ENCODE peak calls at places on chromosomes 5 and 9, in ten cellular contexts. J, Q, Y, O, K, T, D, E, M and V are unnamed samples. For H3K9me3 and H3K4me1, the result is how much of the 10 kb centered on the place peaks cover.

GRCh38 chr5:7015586-7016256 is 302.5 kb downstream of the TENT4A start:
- DNase-seq in E (no peak), D (peak), T (no peak), K (no peak), J (no peak), Y (no peak), M (no peak), O (no peak), Q (no peak), V (no peak)

GRCh38 chr5:34626751-34627150 is 29.4 kb upstream of the RAI14 start:
- DNase-seq in O (no peak), E (no peak), D (no peak), T (no peak), Y (no peak), K (no peak), Q (no peak), M (no peak), J (no peak), V (no peak)

GRCh38 chr9:91117959-91118651 is 243.6 kb downstream of the AUH start:
- DNase-seq in K (no peak), M (peak), Q (peak), D (peak), E (no peak), O (peak), T (peak), J (peak), Y (no peak), V (peak)

GRCh38 chr5:96962540-96962991 is 26.7 kb downstream of the LNPEP start:
- DNase-seq in K (no peak), M (no peak), O (no peak), T (no peak), J (no peak), Q (no peak), D (no peak), E (no peak), Y (no peak), V (no peak)

GRCh38 chr5:140591747-140592372 is 27.2 kb downstream of the SLC35A4 start:
- DNase-seq in J (no peak), O (no peak), T (no peak), Y (no peak), E (no peak), Q (no peak), K (no peak), M (peak), D (no peak), V (no peak)

GRCh38 chr5:139886213-139886612 is 90.6 kb downstream of the PSD2 start:
- DNase-seq in Y (no peak), J (no peak), K (peak), D (no peak), O (no peak), E (no peak), T (no peak), M (no peak), Q (no peak), V (no peak)

GRCh38 chr9:105051897-105052296 is 123.9 kb upstream of the ABCA1 start:
- DNase-seq in J (no peak), Q (no peak), K (no peak), O (no peak), D (no peak), M (no peak), E (no peak), Y (no peak), T (no peak), V (no peak)

GRCh38 chr5:65034029-65034781 is 265.5 kb downstream of the CWC27 start:
- DNase-seq in D (no peak), Y (no peak), T (no peak), O (no peak), J (no peak), E (no peak), M (no peak), Q (no peak), K (no peak), V (no peak)

GRCh38 chr9:14014744-14015143 is 299.2 kb downstream of the NFIB start:
- DNase-seq in Y (no peak), T (no peak), K (no peak), O (no peak), M (no peak), J (no peak), E (no peak), Q (no peak), D (no peak), V (no peak)

GRCh38 chr5:65825388-65826328 is 100.7 kb upstream of the ERBIN start:
- DNase-seq in M (no peak), J (no peak), D (no peak), O (no peak), T (no peak), Y (no peak), E (no peak), K (peak), Q (no peak), V (no peak)

GRCh38 chr9:137851516-137852217 is 25.9 kb upstream of the CACNA1B start:
- DNase-seq in M (no peak), K (no peak), D (no peak), J (no peak), Q (no peak), T (no peak), O (no peak), E (no peak), Y (no peak), V (no peak)

GRCh38 chr5:13505326-13505725 is 439.2 kb downstream of the DNAH5 start:
- DNase-seq in K (no peak), J (no peak), D (no peak), Q (no peak), T (no peak), Y (no peak), O (no peak), M (no peak), E (no peak), V (no peak)
- H3K9me3 ChIP-seq in K (under half), J (under half), D (under half), Q (under half), T (under half), Y (under half), O (under half), M (under half), E (under half), V (under half)

DNA sequence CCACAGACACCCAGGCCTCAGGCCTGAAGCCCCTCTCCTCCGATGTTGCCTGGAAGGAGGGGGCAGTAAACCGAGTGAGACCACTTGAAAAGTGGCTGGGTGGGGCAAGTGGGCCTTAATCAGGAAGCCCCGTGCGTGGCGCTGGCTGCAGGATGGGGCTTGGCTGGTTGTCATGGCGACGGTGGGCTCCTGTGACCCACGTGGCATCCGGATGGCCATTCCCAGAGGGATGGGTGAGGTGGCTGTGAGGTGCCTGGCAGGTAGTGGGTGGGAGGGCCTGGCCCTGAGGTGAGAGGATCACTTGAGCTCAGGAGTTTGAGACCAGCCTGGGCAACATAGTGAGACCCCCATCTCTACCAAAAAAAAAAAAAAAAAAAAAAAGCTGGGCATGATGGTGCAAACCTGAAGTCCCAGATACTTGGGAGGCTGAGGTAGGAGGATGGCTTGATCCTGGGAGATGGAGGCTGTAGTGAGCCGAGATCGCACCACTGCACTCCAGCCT is 5.2 kb downstream of the GPSM1 start:
- DNase-seq in J (no peak), O (peak), M (no peak), K (no peak), E (no peak), T (no peak), Y (no peak), D (no peak), Q (no peak), V (no peak)
- H3K4me1 ChIP-seq in J (under half), O (under half), M (under half), K (under half), E (under half), T (under half), Y (under half), D (under half), Q (under half), V (half or more)

GRCh38 chr9:899440-900184 is 58.1 kb downstream of the DMRT1 start:
- DNase-seq in M (no peak), K (no peak), Y (no peak), E (no peak), D (peak), O (no peak), Q (peak), T (no peak), J (no peak), V (no peak)
- H3K4me3 ChIP-seq in M (no peak), K (no peak), Y (no peak), E (no peak), D (no peak), O (no peak), Q (no peak), T (no peak), J (no peak), V (no peak)

GRCh38 chr5:131322926-131323325 is 59.1 kb downstream of the CDC42SE2 start:
- DNase-seq in J (no peak), Q (no peak), M (no peak), E (no peak), T (no peak), O (no peak), K (no peak), D (no peak), Y (no peak), V (no peak)

GRCh38 chr5:131321066-131321465 is 57.2 kb downstream of the CDC42SE2 start:
- DNase-seq in J (no peak), E (no peak), Q (no peak), D (no peak), M (no peak), T (no peak), K (no peak), Y (no peak), O (no peak), V (no peak)

GRCh38 chr5:131328536-131329186 is 64.8 kb downstream of the CDC42SE2 start:
- DNase-seq in Q (no peak), D (no peak), T (no peak), E (peak), Y (no peak), J (no peak), O (no peak), M (peak), K (no peak), V (no peak)

GRCh38 chr5:131323378-131323777 is 59.5 kb downstream of the CDC42SE2 start:
- DNase-seq in T (no peak), O (no peak), D (no peak), J (no peak), K (no peak), Q (no peak), Y (no peak), E (no peak), M (no peak), V (no peak)

DNA sequence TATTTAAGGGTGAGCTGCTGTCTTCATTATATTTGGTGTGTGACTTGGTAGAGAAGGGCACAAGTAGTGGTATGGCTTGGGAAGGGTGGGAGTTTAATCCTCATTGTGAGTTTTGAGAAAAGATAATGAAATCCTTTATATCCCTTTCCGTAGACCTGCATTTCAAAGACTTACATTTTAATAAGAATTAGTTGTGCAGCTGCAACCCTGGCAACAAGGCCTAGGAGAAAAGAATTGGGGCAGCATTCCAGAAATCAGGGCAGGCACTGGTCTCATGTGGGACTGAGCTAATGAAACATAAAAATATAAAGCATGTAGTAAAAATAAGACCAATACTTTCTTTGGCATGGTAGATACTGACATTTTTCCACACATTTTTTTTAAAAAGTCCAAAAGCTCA is 60.5 kb downstream of the CDC42SE2 start:
- DNase-seq in K (no peak), T (no peak), J (no peak), Y (no peak), D (peak), O (no peak), E (no peak), M (no peak), Q (no peak), V (no peak)
- H3K9me3 ChIP-seq in K (under half), T (under half), J (under half), Y (under half), D (under half), O (under half), E (under half), M (under half), Q (under half), V (under half)